ENCODE peak calls at places on chromosomes 12 and 14, in nine cellular contexts. One of them, this sample, is unnamed.
A peak's percentile ranks its signal among the peaks of the same experiment; 100 is the strongest.

GRCh38 chr12:89087876-89088275 is 264.4 kb downstream of the DUSP6 start:
- DNase-seq in psoas muscle: no peak
- DNase-seq in AG10803: no peak
- DNase-seq in bronchial epithelial cell: no peak
- DNase-seq in mammary epithelial cell: no peak
- DNase-seq in lower leg skin: no peak
- DNase-seq in adrenal gland: no peak
- DNase-seq in cardiac muscle cell: peak; percentile 15
- DNase-seq in GM13977: no peak
- DNase-seq in this sample: no peak

GRCh38 chr12:83958997-83959396 is 953.6 kb downstream of the SLC6A15 start:
- DNase-seq in psoas muscle: no peak
- DNase-seq in AG10803: no peak
- DNase-seq in bronchial epithelial cell: peak; percentile 64
- DNase-seq in mammary epithelial cell: peak; percentile 19
- DNase-seq in lower leg skin: no peak
- DNase-seq in adrenal gland: no peak
- DNase-seq in cardiac muscle cell: no peak
- DNase-seq in GM13977: peak; percentile 6
- DNase-seq in this sample: no peak

GRCh38 chr14:75886661-75887348 is 95.0 kb downstream of the TGFB3 start:
- DNase-seq in psoas muscle: no peak
- DNase-seq in AG10803: peak; percentile 88
- DNase-seq in bronchial epithelial cell: peak; percentile 34
- DNase-seq in mammary epithelial cell: peak; percentile 38
- DNase-seq in lower leg skin: no peak
- DNase-seq in adrenal gland: no peak
- DNase-seq in cardiac muscle cell: no peak
- DNase-seq in GM13977: no peak
- DNase-seq in this sample: no peak

GRCh38 chr14:77612011-77612620 is 4.3 kb downstream of the SPTLC2 start:
- DNase-seq in psoas muscle: no peak
- DNase-seq in AG10803: peak; percentile 66
- DNase-seq in bronchial epithelial cell: no peak
- DNase-seq in mammary epithelial cell: no peak
- DNase-seq in lower leg skin: no peak
- DNase-seq in adrenal gland: no peak
- DNase-seq in cardiac muscle cell: no peak
- DNase-seq in GM13977: no peak
- DNase-seq in this sample: no peak

GRCh38 chr14:103199141-103199540 is 75.9 kb downstream of the TNFAIP2 start:
- DNase-seq in psoas muscle: no peak
- DNase-seq in AG10803: peak; percentile 95
- DNase-seq in bronchial epithelial cell: no peak
- DNase-seq in mammary epithelial cell: no peak
- DNase-seq in lower leg skin: no peak
- DNase-seq in adrenal gland: no peak
- DNase-seq in cardiac muscle cell: no peak
- DNase-seq in GM13977: no peak
- DNase-seq in this sample: no peak

GRCh38 chr14:103140316-103141109 is 17.3 kb downstream of the TNFAIP2 start:
- DNase-seq in psoas muscle: no peak
- DNase-seq in AG10803: no peak
- DNase-seq in bronchial epithelial cell: no peak
- DNase-seq in mammary epithelial cell: peak; percentile 18
- DNase-seq in lower leg skin: no peak
- DNase-seq in adrenal gland: no peak
- DNase-seq in cardiac muscle cell: no peak
- DNase-seq in GM13977: peak; percentile 92
- DNase-seq in this sample: no peak

GRCh38 chr12:91529829-91530228 is 347.2 kb upstream of the DCN start:
- DNase-seq in psoas muscle: no peak
- DNase-seq in AG10803: no peak
- DNase-seq in bronchial epithelial cell: peak; percentile 87
- DNase-seq in mammary epithelial cell: peak; percentile 76
- DNase-seq in lower leg skin: no peak
- DNase-seq in adrenal gland: no peak
- DNase-seq in cardiac muscle cell: no peak
- DNase-seq in GM13977: no peak
- DNase-seq in this sample: no peak

GRCh38 chr12:122749569-122750332 is 2.9 kb upstream of the DENR start:
- DNase-seq in psoas muscle: no peak
- DNase-seq in AG10803: no peak
- DNase-seq in bronchial epithelial cell: no peak
- DNase-seq in mammary epithelial cell: no peak
- DNase-seq in lower leg skin: peak; percentile 60
- DNase-seq in adrenal gland: no peak
- DNase-seq in cardiac muscle cell: no peak
- DNase-seq in GM13977: no peak
- DNase-seq in this sample: no peak

GRCh38 chr14:73752297-73752992 is 38.3 kb upstream of the PNMA1 start:
- DNase-seq in psoas muscle: peak; percentile 82
- DNase-seq in AG10803: peak; percentile 97
- DNase-seq in bronchial epithelial cell: no peak
- DNase-seq in mammary epithelial cell: peak; percentile 50
- DNase-seq in lower leg skin: peak; percentile 89
- DNase-seq in adrenal gland: peak; percentile 78
- DNase-seq in cardiac muscle cell: no peak
- DNase-seq in GM13977: no peak
- DNase-seq in this sample: peak; percentile 94

GRCh38 chr12:91986084-91986483 is 159.6 kb downstream of the BTG1 start:
- DNase-seq in psoas muscle: no peak
- DNase-seq in AG10803: peak; percentile 32
- DNase-seq in bronchial epithelial cell: peak; percentile 14
- DNase-seq in mammary epithelial cell: peak; percentile 67
- DNase-seq in lower leg skin: no peak
- DNase-seq in adrenal gland: no peak
- DNase-seq in cardiac muscle cell: peak; percentile 22
- DNase-seq in GM13977: no peak
- DNase-seq in this sample: no peak

GRCh38 chr14:23306412-23307145 is at the start of gene BCL2L2:
- DNase-seq in psoas muscle: peak; percentile 95
- DNase-seq in AG10803: peak; percentile 85
- DNase-seq in bronchial epithelial cell: peak; percentile 80
- DNase-seq in mammary epithelial cell: peak; percentile 89
- DNase-seq in lower leg skin: peak; percentile 98
- DNase-seq in adrenal gland: peak; percentile 95
- DNase-seq in cardiac muscle cell: peak; percentile 95
- DNase-seq in GM13977: peak; percentile 80
- DNase-seq in this sample: peak; percentile 94

GRCh38 chr12:107404981-107405380 is 280.6 kb upstream of the PWP1 start:
- DNase-seq in psoas muscle: no peak
- DNase-seq in AG10803: peak; percentile 21
- DNase-seq in bronchial epithelial cell: peak; percentile 72
- DNase-seq in mammary epithelial cell: peak; percentile 65
- DNase-seq in lower leg skin: no peak
- DNase-seq in adrenal gland: no peak
- DNase-seq in cardiac muscle cell: peak; percentile 20
- DNase-seq in GM13977: peak; percentile 19
- DNase-seq in this sample: no peak

GRCh38 chr12:13661005-13661887 is 320.2 kb downstream of the GRIN2B start:
- DNase-seq in psoas muscle: peak; percentile 50
- DNase-seq in AG10803: peak; percentile 72
- DNase-seq in bronchial epithelial cell: peak; percentile 38
- DNase-seq in mammary epithelial cell: peak; percentile 30
- DNase-seq in lower leg skin: no peak
- DNase-seq in adrenal gland: peak; percentile 44
- DNase-seq in cardiac muscle cell: peak; percentile 77
- DNase-seq in GM13977: peak; percentile 22
- DNase-seq in this sample: no peak

GRCh38 chr14:85565862-85566296 is 35.9 kb downstream of the FLRT2 start:
- DNase-seq in psoas muscle: no peak
- DNase-seq in AG10803: peak; percentile 44
- DNase-seq in bronchial epithelial cell: peak; percentile 93
- DNase-seq in mammary epithelial cell: peak; percentile 95
- DNase-seq in lower leg skin: no peak
- DNase-seq in adrenal gland: no peak
- DNase-seq in cardiac muscle cell: no peak
- DNase-seq in GM13977: no peak
- DNase-seq in this sample: no peak

GRCh38 chr12:71636704-71637115 is 26.9 kb downstream of the ZFC3H1 start:
- DNase-seq in psoas muscle: no peak
- DNase-seq in AG10803: peak; percentile 73
- DNase-seq in bronchial epithelial cell: peak; percentile 72
- DNase-seq in mammary epithelial cell: peak; percentile 46
- DNase-seq in lower leg skin: no peak
- DNase-seq in adrenal gland: no peak
- DNase-seq in cardiac muscle cell: peak; percentile 85
- DNase-seq in GM13977: peak; percentile 42
- DNase-seq in this sample: no peak

GRCh38 chr14:68359862-68360552 is 432.9 kb downstream of the ZFP36L1 start:
- DNase-seq in psoas muscle: peak; percentile 63
- DNase-seq in AG10803: peak; percentile 72
- DNase-seq in bronchial epithelial cell: peak; percentile 58
- DNase-seq in mammary epithelial cell: no peak
- DNase-seq in lower leg skin: peak; percentile 87
- DNase-seq in adrenal gland: peak; percentile 12
- DNase-seq in cardiac muscle cell: peak; percentile 11
- DNase-seq in GM13977: peak; percentile 32
- DNase-seq in this sample: no peak

GRCh38 chr12:1007994-1008393 is 17.0 kb downstream of the ERC1 start:
- DNase-seq in psoas muscle: no peak
- DNase-seq in AG10803: no peak
- DNase-seq in bronchial epithelial cell: no peak
- DNase-seq in mammary epithelial cell: no peak
- DNase-seq in lower leg skin: no peak
- DNase-seq in adrenal gland: no peak
- DNase-seq in cardiac muscle cell: no peak
- DNase-seq in GM13977: no peak
- DNase-seq in this sample: no peak

GRCh38 chr14:55212611-55213010 is 21.2 kb upstream of the DLGAP5 start:
- DNase-seq in psoas muscle: no peak
- DNase-seq in AG10803: no peak
- DNase-seq in bronchial epithelial cell: peak; percentile 17
- DNase-seq in mammary epithelial cell: peak; percentile 74
- DNase-seq in lower leg skin: no peak
- DNase-seq in adrenal gland: no peak
- DNase-seq in cardiac muscle cell: no peak
- DNase-seq in GM13977: no peak
- DNase-seq in this sample: no peak

GRCh38 chr14:55206175-55206574 is 14.8 kb upstream of the DLGAP5 start:
- DNase-seq in psoas muscle: no peak
- DNase-seq in AG10803: no peak
- DNase-seq in bronchial epithelial cell: no peak
- DNase-seq in mammary epithelial cell: no peak
- DNase-seq in lower leg skin: no peak
- DNase-seq in adrenal gland: no peak
- DNase-seq in cardiac muscle cell: no peak
- DNase-seq in GM13977: no peak
- DNase-seq in this sample: no peak

DNA sequence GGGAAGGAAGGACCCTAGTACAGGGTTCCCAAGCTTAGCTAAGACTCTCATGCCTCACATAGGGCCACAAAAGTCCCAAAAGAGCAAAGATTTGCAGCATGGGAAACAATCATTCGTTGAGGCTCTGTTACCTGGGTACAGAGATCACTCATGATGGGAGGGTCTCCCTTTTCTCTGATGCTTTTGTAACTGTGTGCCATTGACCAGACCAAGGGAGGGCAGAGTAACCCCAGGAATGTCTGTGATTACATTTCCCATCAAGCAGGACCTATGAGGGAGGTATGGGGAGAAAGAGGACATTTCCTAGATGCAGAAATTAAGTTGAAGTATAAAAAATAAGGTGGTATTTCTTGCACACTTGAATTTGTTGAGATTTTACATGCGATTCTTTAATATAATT is 16.4 kb upstream of the DLGAP5 start:
- DNase-seq in psoas muscle: no peak
- DNase-seq in AG10803: no peak
- DNase-seq in bronchial epithelial cell: no peak
- DNase-seq in mammary epithelial cell: no peak
- DNase-seq in lower leg skin: no peak
- DNase-seq in adrenal gland: no peak
- DNase-seq in cardiac muscle cell: no peak
- DNase-seq in GM13977: no peak
- DNase-seq in this sample: no peak
- TF ChIP-seq CTCF in psoas muscle: no peak
- TF ChIP-seq CTCF in AG10803: no peak
- TF ChIP-seq CTCF in bronchial epithelial cell: no peak
- TF ChIP-seq CTCF in mammary epithelial cell: no peak
- TF ChIP-seq CTCF in lower leg skin: no peak
- TF ChIP-seq CTCF in adrenal gland: no peak
- TF ChIP-seq CTCF in cardiac muscle cell: no peak
- TF ChIP-seq CTCF in GM13977: no peak
- TF ChIP-seq CTCF in this sample: no peak

GRCh38 chr14:63134801-63135200 is 69.4 kb upstream of the RHOJ start:
- DNase-seq in psoas muscle: no peak
- DNase-seq in AG10803: no peak
- DNase-seq in bronchial epithelial cell: peak; percentile 6
- DNase-seq in mammary epithelial cell: no peak
- DNase-seq in lower leg skin: no peak
- DNase-seq in adrenal gland: no peak
- DNase-seq in cardiac muscle cell: peak; percentile 29
- DNase-seq in GM13977: no peak
- DNase-seq in this sample: no peak
- TF ChIP-seq CTCF in psoas muscle: no peak
- TF ChIP-seq CTCF in AG10803: peak; percentile 11
- TF ChIP-seq CTCF in bronchial epithelial cell: peak; percentile 9
- TF ChIP-seq CTCF in mammary epithelial cell: peak; percentile 41
- TF ChIP-seq CTCF in lower leg skin: no peak
- TF ChIP-seq CTCF in adrenal gland: no peak
- TF ChIP-seq CTCF in cardiac muscle cell: peak; percentile 49
- TF ChIP-seq CTCF in GM13977: no peak
- TF ChIP-seq CTCF in this sample: peak; percentile 47

GRCh38 chr14:78737116-78737515 is 566.9 kb downstream of the NRXN3 start:
- DNase-seq in psoas muscle: no peak
- DNase-seq in AG10803: no peak
- DNase-seq in bronchial epithelial cell: no peak
- DNase-seq in mammary epithelial cell: no peak
- DNase-seq in lower leg skin: no peak
- DNase-seq in adrenal gland: no peak
- DNase-seq in cardiac muscle cell: no peak
- DNase-seq in GM13977: no peak
- DNase-seq in this sample: no peak
- TF ChIP-seq CTCF in psoas muscle: no peak
- TF ChIP-seq CTCF in AG10803: no peak
- TF ChIP-seq CTCF in bronchial epithelial cell: no peak
- TF ChIP-seq CTCF in mammary epithelial cell: no peak
- TF ChIP-seq CTCF in lower leg skin: no peak
- TF ChIP-seq CTCF in adrenal gland: no peak
- TF ChIP-seq CTCF in cardiac muscle cell: no peak
- TF ChIP-seq CTCF in GM13977: no peak
- TF ChIP-seq CTCF in this sample: no peak

DNA sequence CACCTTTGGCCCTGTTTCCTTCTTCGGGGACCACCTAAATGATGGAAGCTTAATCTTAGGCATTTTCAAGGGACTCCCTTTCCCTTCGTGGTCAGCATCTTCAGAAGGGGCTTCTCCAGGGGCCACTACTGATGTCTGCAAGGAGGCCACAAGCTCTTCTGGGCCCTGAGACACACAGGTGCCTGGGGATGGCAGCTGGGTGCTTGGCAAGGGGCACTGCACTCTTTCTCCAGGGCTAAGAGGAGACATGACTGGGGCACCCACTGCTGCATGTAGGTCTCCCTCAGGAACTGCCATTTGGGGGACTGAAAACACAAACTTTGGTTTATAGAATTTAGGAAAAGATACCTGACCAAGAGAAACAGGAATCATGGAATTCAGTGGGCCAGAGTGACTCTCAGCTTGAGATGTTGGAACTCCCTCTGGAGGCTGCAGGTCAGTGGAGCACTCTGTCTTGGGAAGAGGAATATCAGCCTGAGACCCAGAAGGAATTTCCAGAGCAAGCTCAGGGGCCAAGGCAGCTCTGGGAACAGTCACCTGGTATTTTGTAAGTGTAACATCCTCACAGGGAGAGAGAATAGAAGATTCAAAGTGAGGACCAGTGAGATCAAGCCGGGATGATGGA is 16.0 kb downstream of the PLD4 start:
- DNase-seq in psoas muscle: no peak
- DNase-seq in AG10803: no peak
- DNase-seq in bronchial epithelial cell: no peak
- DNase-seq in mammary epithelial cell: no peak
- DNase-seq in lower leg skin: peak; percentile 58
- DNase-seq in adrenal gland: no peak
- DNase-seq in cardiac muscle cell: no peak
- DNase-seq in GM13977: peak; percentile 11
- DNase-seq in this sample: no peak
- TF ChIP-seq CTCF in psoas muscle: no peak
- TF ChIP-seq CTCF in AG10803: peak; percentile 5
- TF ChIP-seq CTCF in bronchial epithelial cell: no peak
- TF ChIP-seq CTCF in mammary epithelial cell: no peak
- TF ChIP-seq CTCF in lower leg skin: no peak
- TF ChIP-seq CTCF in adrenal gland: no peak
- TF ChIP-seq CTCF in cardiac muscle cell: peak; percentile 25
- TF ChIP-seq CTCF in GM13977: no peak
- TF ChIP-seq CTCF in this sample: no peak

This sample was measured in osteocyte.